ENCODE peak calls at places on chromosomes 5 and 9, in five cellular contexts. I is SJSA1, N is GM23338, U is GM23248, Q is transverse colon. Z is an unnamed sample.

GRCh38 chr5:42467981-42468524 is 44.8 kb downstream of the GHR start:
- DNase-seq in I (no peak), N (no peak), U (no peak), Q (no peak), Z (no peak)

GRCh38 chr5:101894985-101895384 is 401.1 kb downstream of the SLCO4C1 start:
- DNase-seq in I (no peak), N (no peak), U (no peak), Q (no peak), Z (no peak)

GRCh38 chr5:134398609-134399155 is 13.0 kb downstream of the CDKN2AIPNL start:
- DNase-seq in I (no peak), N (no peak), U (no peak), Q (no peak), Z (no peak)

GRCh38 chr5:57054671-57055070 is 102.7 kb upstream of the MIER3 start:
- DNase-seq in I (no peak), N (no peak), U (no peak), Q (peak; percentile 71), Z (no peak)

GRCh38 chr5:83219495-83219894 is 142.1 kb downstream of the XRCC4 start:
- DNase-seq in I (no peak), N (no peak), U (no peak), Q (no peak), Z (no peak)

GRCh38 chr5:144205141-144205551 is 34.5 kb downstream of the KCTD16 start:
- DNase-seq in I (no peak), N (peak; percentile 80), U (peak; percentile 72), Q (no peak), Z (no peak)

GRCh38 chr5:123487298-123487697 is 24.7 kb upstream of the CSNK1G3 start:
- DNase-seq in I (no peak), N (no peak), U (peak; percentile 82), Q (no peak), Z (no peak)

GRCh38 chr9:93595861-93596365 is 19.5 kb downstream of the PHF2 start:
- DNase-seq in I (peak; percentile 8), N (no peak), U (no peak), Q (no peak), Z (no peak)

GRCh38 chr5:172453206-172453985 is 929 bp downstream of the SH3PXD2B start:
- DNase-seq in I (peak; percentile 86), N (peak; percentile 84), U (peak; percentile 87), Q (peak; percentile 43), Z (no peak)

GRCh38 chr9:126309427-126310179 is 17.0 kb upstream of the MVB12B start:
- DNase-seq in I (peak; percentile 21), N (no peak), U (no peak), Q (no peak), Z (no peak)

GRCh38 chr5:55416306-55416705 is 108.5 kb downstream of the MTREX start:
- DNase-seq in I (no peak), N (no peak), U (peak; percentile 67), Q (no peak), Z (no peak)

GRCh38 chr5:86679529-86679928 is 61.8 kb downstream of the COX7C start:
- DNase-seq in I (no peak), N (peak; percentile 69), U (peak; percentile 76), Q (no peak), Z (no peak)

GRCh38 chr9:124869986-124870560 is 8.1 kb downstream of the ARPC5L start:
- DNase-seq in I (no peak), N (no peak), U (peak; percentile 58), Q (peak; percentile 77), Z (peak; percentile 52)

GRCh38 chr9:122206118-122207046 is 22.4 kb downstream of the LHX6 start:
- DNase-seq in I (peak; percentile 90), N (no peak), U (peak; percentile 91), Q (no peak), Z (no peak)

GRCh38 chr5:71693828-71694427 is 25.1 kb upstream of the CARTPT start:
- DNase-seq in I (no peak), N (peak; percentile 59), U (no peak), Q (no peak), Z (no peak)

GRCh38 chr5:156361451-156362109 is 34.6 kb downstream of the SGCD start:
- DNase-seq in I (no peak), N (no peak), U (peak; percentile 82), Q (no peak), Z (no peak)

GRCh38 chr9:4604678-4605095 is 57.4 kb upstream of the PLPP6 start:
- DNase-seq in I (peak; percentile 45), N (peak; percentile 95), U (peak; percentile 65), Q (peak; percentile 73), Z (peak; percentile 36)